ENCODE peak calls at places on chromosomes 11 and 22, in four cellular contexts. F is stimulated activated CD8-positive, alpha-beta memory T cell treated with anti-CD3 and anti-CD28 coated beads, Interleukin-7, amount 100 ng/mL, for 1 hour; M is stimulated activated CD4-positive, alpha-beta T cell treated with anti-CD3 and anti-CD28 coated beads, Interleukin-2, amount 100 ng/mL, for 48 hours; V is caudate nucleus. B is an unnamed sample.

GRCh38 chr22:47091921-47092700 is 329.7 kb downstream of the TBC1D22A start:
- DNase-seq in F (no peak), V (no peak), M (no peak), B (no peak)

GRCh38 chr11:32088117-32088941 is 2.5 kb upstream of the RCN1 start:
- DNase-seq in F (no peak), M (peak; percentile 7), V (peak; percentile 18), B (no peak)

GRCh38 chr11:134223066-134223465 is 701 bp downstream of the NCAPD3 start:
- DNase-seq in M (peak; percentile 4), F (no peak), V (no peak), B (no peak)

GRCh38 chr22:40030757-40031092 is 36.0 kb downstream of the FAM83F start:
- DNase-seq in V (no peak), M (no peak), F (no peak), B (no peak)

GRCh38 chr11:82105331-82105992 is 628.2 kb downstream of the FAM181B start:
- DNase-seq in F (no peak), V (no peak), M (no peak), B (no peak)

GRCh38 chr11:33268945-33269567 is 11.9 kb downstream of the HIPK3 start:
- DNase-seq in M (no peak), F (no peak), V (no peak), B (no peak)

GRCh38 chr11:14443642-14444041 is 56.0 kb downstream of the COPB1 start:
- DNase-seq in M (no peak), F (no peak), V (no peak), B (no peak)

GRCh38 chr11:97722065-97722464 is 1298.7 kb upstream of the CNTN5 start:
- DNase-seq in V (no peak), F (no peak), M (no peak), B (no peak)

GRCh38 chr11:13091804-13092203 is 82.7 kb downstream of the RASSF10 start:
- DNase-seq in M (no peak), V (no peak), F (no peak), B (no peak)

GRCh38 chr11:118171274-118172062 is 5.0 kb downstream of the SCN2B start:
- DNase-seq in M (peak; percentile 72), V (peak; percentile 78), F (peak; percentile 49), B (peak; percentile 86)

GRCh38 chr11:17637901-17638300 is 81.5 kb upstream of the MYOD1 start:
- DNase-seq in V (no peak), M (no peak), F (no peak), B (no peak)

GRCh38 chr22:39472570-39473556 is 16.1 kb downstream of the MGAT3 start:
- DNase-seq in V (no peak), F (no peak), M (no peak), B (no peak)

GRCh38 chr11:69950120-69950519 is 128.0 kb upstream of the ANO1 start:
- DNase-seq in M (peak; percentile 41), V (no peak), F (no peak), B (no peak)

GRCh38 chr22:48857202-48857805 is 970.4 kb downstream of the BRD1 start:
- DNase-seq in V (no peak), M (no peak), F (no peak), B (no peak)

GRCh38 chr11:67270256-67271211 is 4.3 kb downstream of the GRK2 start:
- DNase-seq in V (no peak), M (no peak), F (no peak), B (peak; percentile 65)

GRCh38 chr11:96741068-96741467 is 351.3 kb downstream of the JRKL start:
- DNase-seq in V (no peak), M (no peak), F (no peak), B (no peak)

GRCh38 chr22:35839811-35840739 is 122.4 kb downstream of the APOL5 start:
- DNase-seq in M (no peak), V (peak; percentile 67), F (no peak), B (peak; percentile 87)

GRCh38 chr22:23256986-23257888 is 76.9 kb downstream of the BCR start:
- DNase-seq in F (no peak), M (no peak), V (no peak), B (no peak)

GRCh38 chr11:12818333-12819015 is 144.3 kb downstream of the TEAD1 start:
- DNase-seq in V (no peak), F (no peak), M (no peak), B (no peak)

GRCh38 chr11:64531422-64531821 is 59.6 kb upstream of the SLC22A12 start:
- DNase-seq in F (no peak), M (no peak), V (no peak), B (no peak)

GRCh38 chr11:360326-361280 is 8.7 kb upstream of the B4GALNT4 start:
- DNase-seq in M (no peak), V (no peak), F (no peak), B (no peak)

GRCh38 chr11:3107608-3108182 is 50.5 kb upstream of the CARS1 start:
- DNase-seq in F (no peak), V (no peak), M (no peak), B (no peak)

GRCh38 chr11:122394326-122394725 is 261.2 kb upstream of the UBASH3B start:
- DNase-seq in F (no peak), M (no peak), V (no peak), B (peak; percentile 45)

GRCh38 chr11:116033931-116034553 is 529.8 kb upstream of the CADM1 start:
- DNase-seq in F (no peak), M (no peak), V (no peak), B (no peak)

GRCh38 chr11:74650498-74650897 is 58.1 kb downstream of the POLD3 start:
- DNase-seq in F (no peak), M (no peak), V (no peak), B (no peak)

GRCh38 chr22:39833610-39834009 is 60.0 kb downstream of the ENTHD1 start:
- DNase-seq in V (no peak), M (no peak), F (no peak), B (no peak)

GRCh38 chr11:118605116-118605867 is 2.1 kb upstream of the PHLDB1 start:
- DNase-seq in V (no peak), M (no peak), F (no peak), B (no peak)

GRCh38 chr11:44243633-44244343 is 66.2 kb downstream of the ALX4 start:
- DNase-seq in F (no peak), M (no peak), V (no peak), B (no peak)

GRCh38 chr11:111986589-111986988 is 38.6 kb upstream of the DLAT start:
- DNase-seq in V (no peak), M (no peak), F (no peak), B (no peak)

GRCh38 chr11:108790501-108791299 is 125.8 kb downstream of the DDX10 start:
- DNase-seq in V (no peak), M (no peak), F (no peak), B (no peak)

GRCh38 chr11:58927393-58928081 is 11.8 kb upstream of the GLYATL1 start:
- DNase-seq in M (no peak), V (no peak), F (no peak), B (peak; percentile 64)

GRCh38 chr11:45609902-45610301 is 55.5 kb downstream of the CHST1 start:
- DNase-seq in V (no peak), M (no peak), F (no peak), B (no peak)

GRCh38 chr11:113474362-113475159 is 637 bp downstream of the DRD2 start:
- DNase-seq in V (no peak), M (peak; percentile 51), F (peak; percentile 14), B (peak; percentile 90)

GRCh38 chr11:59173080-59173963 is 1.4 kb downstream of the DTX4 start:
- DNase-seq in V (peak; percentile 43), M (no peak), F (no peak), B (peak; percentile 87)

GRCh38 chr11:61899146-61899841 is 7.9 kb upstream of the FADS3 start:
- DNase-seq in F (peak; percentile 93), M (peak; percentile 94), V (peak; percentile 24), B (peak; percentile 91)

GRCh38 chr11:130103296-130103814 is 33.7 kb downstream of the APLP2 start:
- DNase-seq in F (no peak), M (no peak), V (no peak), B (peak; percentile 21)

GRCh38 chr11:91664521-91664920 is 560.1 kb upstream of the FAT3 start:
- DNase-seq in M (no peak), F (no peak), V (no peak), B (no peak)

GRCh38 chr11:81596709-81597108 is 1137.0 kb downstream of the FAM181B start:
- DNase-seq in V (no peak), F (no peak), M (no peak), B (no peak)

GRCh38 chr11:5689551-5689983 is at the start of gene TRIM22:
- DNase-seq in V (no peak), M (peak; percentile 25), F (peak; percentile 19), B (peak; percentile 2)

GRCh38 chr11:74141274-74141695 is 29.5 kb downstream of the C2CD3 start:
- DNase-seq in V (no peak), F (no peak), M (no peak), B (no peak)